ENCODE peak calls at places on chromosomes 7 and 10, in five cellular contexts. T is HuH-7; P is iris pigment epithelial cell; A is CD4-positive, alpha-beta T cell; K is M059J. H is an unnamed sample.

GRCh38 chr7:2527505-2528464 is 8.2 kb downstream of the LFNG start:
- DNase-seq in T (peak), A (no peak), K (peak), P (peak), H (peak)

GRCh38 chr7:99139031-99139430 is 4.9 kb downstream of the SMURF1 start:
- DNase-seq in K (no peak), A (no peak), T (no peak), P (peak), H (peak)

GRCh38 chr7:99990417-99990816 is 14.6 kb upstream of the AZGP1 start:
- DNase-seq in K (no peak), A (no peak), P (no peak), T (no peak), H (no peak)

GRCh38 chr10:78211476-78212110 is 177.9 kb downstream of the RPS24 start:
- DNase-seq in A (no peak), P (peak), T (no peak), K (peak), H (peak)

GRCh38 chr10:29329420-29329819 is 40.5 kb downstream of the LYZL1 start:
- DNase-seq in K (no peak), P (no peak), T (no peak), A (no peak), H (peak)

GRCh38 chr10:96512997-96513685 is 585 bp downstream of the TLL2 start:
- DNase-seq in A (peak), K (peak), P (peak), T (no peak), H (peak)

GRCh38 chr7:28700084-28700483 is 258.0 kb downstream of the TRIL start:
- DNase-seq in P (no peak), A (no peak), K (no peak), T (no peak), H (no peak)

GRCh38 chr10:132579027-132579859 is 41.7 kb downstream of the INPP5A start:
- DNase-seq in A (no peak), K (no peak), P (no peak), T (no peak), H (no peak)

GRCh38 chr7:39272111-39272510 is 294.1 kb upstream of the YAE1 start:
- DNase-seq in T (no peak), A (no peak), P (no peak), K (no peak), H (no peak)

GRCh38 chr10:116809528-116810500 is 39.5 kb upstream of the ENO4 start:
- DNase-seq in A (no peak), P (no peak), T (peak), K (no peak), H (peak)

GRCh38 chr7:149126662-149127321 is 668 bp upstream of the ZNF425 start:
- DNase-seq in T (peak), A (peak), P (peak), K (peak), H (peak)

GRCh38 chr10:69957516-69958231 is 95.0 kb upstream of the MACROH2A2 start:
- DNase-seq in T (no peak), K (no peak), A (no peak), P (no peak), H (no peak)

GRCh38 chr7:30224511-30225031 is 59.8 kb upstream of the ZNRF2 start:
- DNase-seq in K (peak), P (peak), A (no peak), T (no peak), H (peak)

GRCh38 chr7:92643821-92644220 is 53.6 kb upstream of the FAM133B start:
- DNase-seq in T (no peak), K (no peak), P (no peak), A (no peak), H (no peak)

GRCh38 chr7:89607797-89608196 is 546.5 kb upstream of the STEAP1 start:
- DNase-seq in K (no peak), A (no peak), P (no peak), T (no peak), H (no peak)

GRCh38 chr7:123580406-123581161 is 21.0 kb upstream of the ASB15 start:
- DNase-seq in T (peak), K (peak), A (no peak), P (peak), H (peak)

GRCh38 chr10:90947025-90947960 is 26.4 kb upstream of the ANKRD1 start:
- DNase-seq in P (peak), A (no peak), K (peak), T (no peak), H (peak)

GRCh38 chr10:56449770-56450169 is 88.7 kb upstream of the ZWINT start:
- DNase-seq in T (no peak), A (no peak), P (no peak), K (no peak), H (no peak)

GRCh38 chr7:116422651-116423050 is 76.9 kb upstream of the CAV2 start:
- DNase-seq in K (no peak), T (no peak), A (no peak), P (no peak), H (no peak)

GRCh38 chr7:151940048-151940845 is 16.0 kb upstream of the GALNTL5 start:
- DNase-seq in K (peak), T (no peak), P (peak), A (no peak), H (peak)

GRCh38 chr7:104625956-104626355 is 297.6 kb downstream of the LHFPL3 start:
- DNase-seq in T (no peak), A (no peak), P (no peak), K (no peak), H (peak)

GRCh38 chr7:19747740-19748339 is 25.6 kb downstream of the TMEM196 start:
- DNase-seq in P (peak), T (peak), K (peak), A (no peak), H (peak)

GRCh38 chr10:104862-105565 is 30.2 kb upstream of the ZMYND11 start:
- DNase-seq in K (no peak), T (no peak), A (no peak), P (no peak), H (no peak)

GRCh38 chr10:62491597-62491996 is 117.4 kb downstream of the ZNF365 start:
- DNase-seq in T (no peak), K (no peak), A (no peak), P (no peak), H (peak)

GRCh38 chr7:89238156-89238555 is 442.6 kb upstream of the TEX47 start:
- DNase-seq in A (no peak), K (no peak), T (no peak), P (peak), H (peak)

GRCh38 chr10:66838656-66839055 is 87.2 kb upstream of the LRRTM3 start:
- DNase-seq in K (peak), A (no peak), T (no peak), P (peak), H (no peak)

GRCh38 chr7:140235114-140235513 is 58.3 kb upstream of the KDM7A start:
- DNase-seq in P (no peak), K (no peak), T (no peak), A (no peak), H (no peak)

GRCh38 chr7:156610130-156610529 is 30.4 kb upstream of the RNF32 start:
- DNase-seq in K (no peak), A (no peak), P (no peak), T (no peak), H (no peak)

GRCh38 chr7:40134428-40135423 is at the start of the genes MPLKIP and SUGCT:
- DNase-seq in K (peak), P (peak), A (peak), T (peak), H (peak)